ENCODE peak calls at places on chromosomes 6 and 20, in seven cellular contexts. H, L, V, U, P, Z and C are unnamed samples.

GRCh38 chr6:45566882-45567281 is 189.1 kb upstream of the SUPT3H start:
- DNase-seq in Z (no peak), L (no peak), P (no peak), U (peak), V (no peak), H (no peak), C (no peak)

GRCh38 chr20:36745234-36745926 is 510 bp downstream of the NDRG3 start:
- DNase-seq in Z (peak), V (no peak), L (no peak), P (no peak), U (no peak), H (no peak), C (peak)

GRCh38 chr6:158879180-158879579 is 60.0 kb upstream of the EZR start:
- DNase-seq in V (peak), H (no peak), P (no peak), U (peak), Z (no peak), L (no peak), C (no peak)

GRCh38 chr6:37791156-37791919 is 28.2 kb upstream of the ZFAND3 start:
- DNase-seq in Z (peak), V (peak), U (peak), P (peak), H (peak), L (peak), C (peak)

GRCh38 chr20:6055981-6056569 is 2.2 kb upstream of the LRRN4 start:
- DNase-seq in H (no peak), Z (no peak), U (no peak), V (no peak), P (no peak), L (no peak), C (no peak)

GRCh38 chr6:17389274-17389847 is 4.0 kb upstream of the CAP2 start:
- DNase-seq in L (no peak), P (no peak), U (no peak), H (no peak), V (no peak), Z (no peak), C (no peak)

GRCh38 chr6:38209291-38209865 is 389.9 kb downstream of the ZFAND3 start:
- DNase-seq in P (no peak), Z (no peak), H (no peak), U (no peak), V (no peak), L (no peak), C (no peak)

GRCh38 chr6:52526634-52527033 is 50.2 kb downstream of the TRAM2 start:
- DNase-seq in P (peak), U (no peak), H (no peak), Z (no peak), L (no peak), V (no peak), C (no peak)

GRCh38 chr6:159376443-159377182 is 207.4 kb downstream of the FNDC1 start:
- DNase-seq in H (no peak), U (no peak), Z (no peak), V (no peak), L (no peak), P (peak), C (no peak)

GRCh38 chr6:38095054-38095453 is 275.5 kb downstream of the ZFAND3 start:
- DNase-seq in U (no peak), P (peak), V (no peak), Z (no peak), L (no peak), H (no peak), C (no peak)

GRCh38 chr6:92479821-92480220 is 939.5 kb downstream of the EPHA7 start:
- DNase-seq in P (no peak), U (no peak), L (no peak), H (no peak), V (no peak), Z (no peak), C (no peak)

GRCh38 chr20:52219441-52219840 is 27.9 kb upstream of the ZFP64 start:
- DNase-seq in L (no peak), V (no peak), H (no peak), Z (no peak), U (peak), P (no peak), C (no peak)

GRCh38 chr6:37365791-37366190 is 12.0 kb downstream of the RNF8 start:
- DNase-seq in P (no peak), H (no peak), V (no peak), Z (no peak), U (no peak), L (no peak), C (no peak)

GRCh38 chr6:43917878-43918382 is 147.9 kb downstream of the VEGFA start:
- DNase-seq in P (no peak), V (no peak), U (no peak), L (no peak), H (no peak), Z (peak), C (no peak)

GRCh38 chr20:11170565-11170964 is 496.8 kb upstream of the JAG1 start:
- DNase-seq in L (no peak), U (no peak), Z (no peak), V (no peak), H (no peak), P (peak), C (no peak)

GRCh38 chr6:159713984-159714383 is 13.3 kb upstream of the WTAP start:
- DNase-seq in H (no peak), L (no peak), U (no peak), P (no peak), V (no peak), Z (no peak), C (no peak)

GRCh38 chr6:143195349-143195845 is 134.7 kb downstream of the AIG1 start:
- DNase-seq in U (no peak), H (peak), P (no peak), L (no peak), V (no peak), Z (no peak), C (no peak)

GRCh38 chr20:49916146-49917002 is 1.0 kb upstream of the SPATA2 start:
- DNase-seq in U (no peak), V (peak), H (no peak), Z (no peak), P (no peak), L (no peak), C (no peak)